ENCODE peak calls at places on chromosome 3, in four cellular contexts. V is NCI-H1105 treated with DMSO at 0.1 percent for 48 hours, J is hypothalamus, L is head of caudate nucleus. G is an unnamed sample.

GRCh38 chr3:29408676-29409075 is 127.8 kb downstream of the RBMS3 start:
- DNase-seq in J (no peak), L (no peak), V (no peak), G (no peak)

GRCh38 chr3:64972793-64973192 is 285.0 kb upstream of the ADAMTS9 start:
- DNase-seq in J (no peak), V (no peak), L (no peak), G (peak)

GRCh38 chr3:57017481-57017880 is 43.0 kb upstream of the SPATA12 start:
- DNase-seq in J (peak), L (peak), V (no peak), G (peak)

GRCh38 chr3:35908366-35909232 is 269.3 kb downstream of the ARPP21 start:
- DNase-seq in L (peak), V (peak), J (peak), G (peak)

GRCh38 chr3:173395412-173396181 is 1.9 kb upstream of the NLGN1 start:
- DNase-seq in J (peak), L (peak), V (peak), G (peak)

GRCh38 chr3:64053581-64053980 is 30.3 kb upstream of the PSMD6 start:
- DNase-seq in L (no peak), J (no peak), V (no peak), G (no peak)

GRCh38 chr3:195175076-195175475 is 95.9 kb downstream of the XXYLT1 start:
- DNase-seq in L (no peak), V (no peak), J (no peak), G (no peak)

GRCh38 chr3:48058089-48058488 is 41.9 kb upstream of the MAP4 start:
- DNase-seq in L (no peak), V (no peak), J (no peak), G (no peak)

GRCh38 chr3:120013481-120013880 is 80.8 kb downstream of the GSK3B start:
- DNase-seq in L (no peak), V (no peak), J (no peak), G (no peak)

GRCh38 chr3:159765025-159765859 is 223.4 kb upstream of the IL12A start:
- DNase-seq in L (peak), J (no peak), V (peak), G (peak)

GRCh38 chr3:133894334-133895207 is 1.1 kb downstream of the RAB6B start:
- DNase-seq in L (no peak), J (no peak), V (peak), G (no peak)

GRCh38 chr3:78751266-78751665 is 1016.5 kb downstream of the ROBO1 start:
- DNase-seq in V (no peak), L (no peak), J (no peak), G (no peak)

GRCh38 chr3:191135175-191135574 is 63.9 kb upstream of the OSTN start:
- DNase-seq in J (no peak), L (no peak), V (no peak), G (no peak)

GRCh38 chr3:17639257-17639656 is 103.2 kb downstream of the TBC1D5 start:
- DNase-seq in L (no peak), J (no peak), V (no peak), G (peak)

GRCh38 chr3:178140491-178140890 is 395.7 kb upstream of the KCNMB2 start:
- DNase-seq in J (no peak), V (no peak), L (no peak), G (peak)

GRCh38 chr3:18968120-18968519 is 180.2 kb upstream of the KCNH8 start:
- DNase-seq in J (no peak), L (no peak), V (no peak), G (no peak)

GRCh38 chr3:161913786-161914389 is 417.3 kb downstream of the OTOL1 start:
- DNase-seq in L (no peak), J (no peak), V (no peak), G (peak)

GRCh38 chr3:185363662-185364203 is 797 bp downstream of the MAP3K13 start:
- DNase-seq in L (peak), V (no peak), J (no peak), G (no peak)

GRCh38 chr3:124965413-124965812 is 30.9 kb upstream of the MUC13 start:
- DNase-seq in V (peak), L (no peak), J (no peak), G (peak)

GRCh38 chr3:32813180-32813579 is 4.6 kb upstream of the TRIM71 start:
- DNase-seq in L (no peak), J (no peak), V (no peak), G (peak)

GRCh38 chr3:194587438-194587931 is 45.7 kb downstream of the TMEM44 start:
- DNase-seq in L (peak), J (no peak), V (no peak), G (no peak)

GRCh38 chr3:194042947-194043346 is 93.0 kb upstream of the HES1 start:
- DNase-seq in V (no peak), L (no peak), J (no peak), G (peak)

GRCh38 chr3:99111235-99111634 is 209.7 kb upstream of the DCBLD2 start:
- DNase-seq in V (no peak), J (no peak), L (no peak), G (peak)

GRCh38 chr3:194344012-194344411 is 7.1 kb downstream of the CPN2 start:
- DNase-seq in L (peak), J (no peak), V (peak), G (peak)

GRCh38 chr3:11613851-11614491 is 29.7 kb downstream of the VGLL4 start:
- DNase-seq in L (peak), V (no peak), J (no peak), G (no peak)

GRCh38 chr3:179760944-179761343 is 108.1 kb downstream of the USP13 start:
- DNase-seq in J (no peak), L (no peak), V (no peak), G (peak)

GRCh38 chr3:122004123-122004522 is 17.9 kb downstream of the ILDR1 start:
- DNase-seq in J (no peak), V (no peak), L (no peak), G (no peak)

GRCh38 chr3:33645060-33645841 is 72.8 kb downstream of the CLASP2 start:
- DNase-seq in L (peak), J (no peak), V (peak), G (peak)

GRCh38 chr3:140816372-140816771 is 125.3 kb upstream of the SLC25A36 start:
- DNase-seq in J (no peak), V (no peak), L (no peak), G (no peak)

GRCh38 chr3:52892290-52892624 is 5.1 kb downstream of the STIMATE start:
- DNase-seq in V (no peak), L (no peak), J (no peak), G (no peak)

GRCh38 chr3:32531010-32531647 is 28.5 kb upstream of the CMTM6 start:
- DNase-seq in V (no peak), L (no peak), J (no peak), G (no peak)

GRCh38 chr3:169812124-169812843 is 386 bp upstream of the LRRIQ4 start:
- DNase-seq in J (peak), L (peak), V (peak), G (peak)